ENCODE peak calls at places on chromosome 17, in seven cellular contexts. One of them, this sample, is unnamed.
A peak's percentile ranks its signal among the peaks of the same experiment; 100 is the strongest.

GRCh38 chr17:17770371-17771059 is 66.3 kb downstream of the SREBF1 start:
- DNase-seq in right atrium auricular region: no peak
- DNase-seq in CD4-positive, CD25-positive, alpha-beta regulatory T cell: no peak
- DNase-seq in HCT116: no peak
- DNase-seq in MM.1S: no peak
- DNase-seq in aorta: no peak
- DNase-seq in upper lobe of right lung: no peak
- DNase-seq in this sample: no peak

GRCh38 chr17:78379134-78379497 is 667 bp downstream of the PGS1 start:
- DNase-seq in right atrium auricular region: no peak
- DNase-seq in CD4-positive, CD25-positive, alpha-beta regulatory T cell: no peak
- DNase-seq in HCT116: no peak
- DNase-seq in MM.1S: no peak
- DNase-seq in aorta: no peak
- DNase-seq in upper lobe of right lung: no peak
- DNase-seq in this sample: no peak

GRCh38 chr17:57946798-57947358 is 8.3 kb downstream of the CUEDC1 start:
- DNase-seq in right atrium auricular region: no peak
- DNase-seq in CD4-positive, CD25-positive, alpha-beta regulatory T cell: no peak
- DNase-seq in HCT116: no peak
- DNase-seq in MM.1S: peak; percentile 93
- DNase-seq in aorta: no peak
- DNase-seq in upper lobe of right lung: peak; percentile 77
- DNase-seq in this sample: peak; percentile 4

GRCh38 chr17:44359458-44360143 is 4.1 kb downstream of the FAM171A2 start:
- DNase-seq in right atrium auricular region: no peak
- DNase-seq in CD4-positive, CD25-positive, alpha-beta regulatory T cell: no peak
- DNase-seq in HCT116: no peak
- DNase-seq in MM.1S: no peak
- DNase-seq in aorta: peak; percentile 64
- DNase-seq in upper lobe of right lung: no peak
- DNase-seq in this sample: no peak

GRCh38 chr17:78737332-78737731 is 44.7 kb downstream of the CYTH1 start:
- DNase-seq in right atrium auricular region: no peak
- DNase-seq in CD4-positive, CD25-positive, alpha-beta regulatory T cell: no peak
- DNase-seq in HCT116: no peak
- DNase-seq in MM.1S: peak; percentile 12
- DNase-seq in aorta: no peak
- DNase-seq in upper lobe of right lung: no peak
- DNase-seq in this sample: no peak

GRCh38 chr17:33684714-33685113 is 391.6 kb upstream of the ASIC2 start:
- DNase-seq in right atrium auricular region: no peak
- DNase-seq in CD4-positive, CD25-positive, alpha-beta regulatory T cell: no peak
- DNase-seq in HCT116: no peak
- DNase-seq in MM.1S: no peak
- DNase-seq in aorta: no peak
- DNase-seq in upper lobe of right lung: no peak
- DNase-seq in this sample: no peak

GRCh38 chr17:2075336-2076056 is 20.6 kb downstream of the HIC1 start:
- DNase-seq in right atrium auricular region: no peak
- DNase-seq in CD4-positive, CD25-positive, alpha-beta regulatory T cell: no peak
- DNase-seq in HCT116: no peak
- DNase-seq in MM.1S: no peak
- DNase-seq in aorta: no peak
- DNase-seq in upper lobe of right lung: no peak
- DNase-seq in this sample: no peak

GRCh38 chr17:41486809-41487530 is 2.7 kb downstream of the KRT36 start:
- DNase-seq in right atrium auricular region: no peak
- DNase-seq in CD4-positive, CD25-positive, alpha-beta regulatory T cell: no peak
- DNase-seq in HCT116: no peak
- DNase-seq in MM.1S: peak; percentile 41
- DNase-seq in aorta: peak; percentile 82
- DNase-seq in upper lobe of right lung: peak; percentile 81
- DNase-seq in this sample: no peak

GRCh38 chr17:79413591-79413990 is 197.3 kb downstream of the RBFOX3 start:
- DNase-seq in right atrium auricular region: no peak
- DNase-seq in CD4-positive, CD25-positive, alpha-beta regulatory T cell: no peak
- DNase-seq in HCT116: no peak
- DNase-seq in MM.1S: no peak
- DNase-seq in aorta: no peak
- DNase-seq in upper lobe of right lung: no peak
- DNase-seq in this sample: no peak

GRCh38 chr17:52158450-52159042 is at the start of gene CA10:
- DNase-seq in right atrium auricular region: no peak
- DNase-seq in CD4-positive, CD25-positive, alpha-beta regulatory T cell: no peak
- DNase-seq in HCT116: no peak
- DNase-seq in MM.1S: no peak
- DNase-seq in aorta: peak; percentile 61
- DNase-seq in upper lobe of right lung: no peak
- DNase-seq in this sample: no peak

GRCh38 chr17:64103751-64104364 is 26.1 kb downstream of the ERN1 start:
- DNase-seq in right atrium auricular region: no peak
- DNase-seq in CD4-positive, CD25-positive, alpha-beta regulatory T cell: no peak
- DNase-seq in HCT116: peak; percentile 62
- DNase-seq in MM.1S: peak; percentile 81
- DNase-seq in aorta: no peak
- DNase-seq in upper lobe of right lung: no peak
- DNase-seq in this sample: no peak

GRCh38 chr17:68518063-68518815 is 6.0 kb downstream of the PRKAR1A start:
- DNase-seq in right atrium auricular region: no peak
- DNase-seq in CD4-positive, CD25-positive, alpha-beta regulatory T cell: no peak
- DNase-seq in HCT116: no peak
- DNase-seq in MM.1S: no peak
- DNase-seq in aorta: no peak
- DNase-seq in upper lobe of right lung: no peak
- DNase-seq in this sample: no peak

GRCh38 chr17:58383892-58384462 is 32.0 kb upstream of the SUPT4H1 start:
- DNase-seq in right atrium auricular region: no peak
- DNase-seq in CD4-positive, CD25-positive, alpha-beta regulatory T cell: no peak
- DNase-seq in HCT116: no peak
- DNase-seq in MM.1S: no peak
- DNase-seq in aorta: no peak
- DNase-seq in upper lobe of right lung: no peak
- DNase-seq in this sample: no peak

GRCh38 chr17:79930077-79930785 is 91.0 kb upstream of the CBX4 start:
- DNase-seq in right atrium auricular region: no peak
- DNase-seq in CD4-positive, CD25-positive, alpha-beta regulatory T cell: no peak
- DNase-seq in HCT116: no peak
- DNase-seq in MM.1S: no peak
- DNase-seq in aorta: no peak
- DNase-seq in upper lobe of right lung: no peak
- DNase-seq in this sample: no peak

GRCh38 chr17:64278614-64279013 is 15.6 kb upstream of the TEX2 start:
- DNase-seq in right atrium auricular region: no peak
- DNase-seq in CD4-positive, CD25-positive, alpha-beta regulatory T cell: no peak
- DNase-seq in HCT116: peak; percentile 16
- DNase-seq in MM.1S: no peak
- DNase-seq in aorta: no peak
- DNase-seq in upper lobe of right lung: no peak
- DNase-seq in this sample: no peak

GRCh38 chr17:68089881-68090280 is 54.3 kb downstream of the KPNA2 start:
- DNase-seq in right atrium auricular region: peak; percentile 63
- DNase-seq in CD4-positive, CD25-positive, alpha-beta regulatory T cell: no peak
- DNase-seq in HCT116: peak; percentile 72
- DNase-seq in MM.1S: no peak
- DNase-seq in aorta: no peak
- DNase-seq in upper lobe of right lung: peak; percentile 72
- DNase-seq in this sample: no peak

GRCh38 chr17:48160177-48160967 is 52.8 kb downstream of the SNX11 start:
- DNase-seq in right atrium auricular region: no peak
- DNase-seq in CD4-positive, CD25-positive, alpha-beta regulatory T cell: no peak
- DNase-seq in HCT116: no peak
- DNase-seq in MM.1S: no peak
- DNase-seq in aorta: no peak
- DNase-seq in upper lobe of right lung: no peak
- DNase-seq in this sample: no peak

GRCh38 chr17:14755002-14755401 is 454.1 kb downstream of the HS3ST3B1 start:
- DNase-seq in right atrium auricular region: no peak
- DNase-seq in CD4-positive, CD25-positive, alpha-beta regulatory T cell: no peak
- DNase-seq in HCT116: no peak
- DNase-seq in MM.1S: no peak
- DNase-seq in aorta: no peak
- DNase-seq in upper lobe of right lung: no peak
- DNase-seq in this sample: no peak
- H3K27me3 ChIP-seq in right atrium auricular region: no peaks in the 10 kb centered on the region
- H3K27me3 ChIP-seq in CD4-positive, CD25-positive, alpha-beta regulatory T cell: no peaks in the 10 kb centered on the region
- H3K27me3 ChIP-seq in HCT116: no peaks in the 10 kb centered on the region
- H3K27me3 ChIP-seq in MM.1S: no peaks in the 10 kb centered on the region
- H3K27me3 ChIP-seq in aorta: no peaks in the 10 kb centered on the region
- H3K27me3 ChIP-seq in upper lobe of right lung: no peaks in the 10 kb centered on the region
- H3K27me3 ChIP-seq in this sample: no peaks in the 10 kb centered on the region

GRCh38 chr17:22128723-22129122 is 436.4 kb downstream of the KCNJ18 start:
- DNase-seq in right atrium auricular region: no peak
- DNase-seq in CD4-positive, CD25-positive, alpha-beta regulatory T cell: no peak
- DNase-seq in HCT116: no peak
- DNase-seq in MM.1S: peak; percentile 18
- DNase-seq in aorta: no peak
- DNase-seq in upper lobe of right lung: no peak
- DNase-seq in this sample: no peak
- H3K9me3 ChIP-seq in right atrium auricular region: no peaks in the 10 kb centered on the region
- H3K9me3 ChIP-seq in CD4-positive, CD25-positive, alpha-beta regulatory T cell: peaks cover 17% of the 10 kb centered on the region
- H3K9me3 ChIP-seq in HCT116: peaks cover 49% of the 10 kb centered on the region
- H3K9me3 ChIP-seq in MM.1S: no peaks in the 10 kb centered on the region
- H3K9me3 ChIP-seq in aorta: no peaks in the 10 kb centered on the region
- H3K9me3 ChIP-seq in upper lobe of right lung: no peaks in the 10 kb centered on the region
- H3K9me3 ChIP-seq in this sample: peaks cover 12% of the 10 kb centered on the region

GRCh38 chr17:74135391-74136167 is 67.9 kb upstream of the RPL38 start:
- DNase-seq in right atrium auricular region: no peak
- DNase-seq in CD4-positive, CD25-positive, alpha-beta regulatory T cell: no peak
- DNase-seq in HCT116: no peak
- DNase-seq in MM.1S: no peak
- DNase-seq in aorta: no peak
- DNase-seq in upper lobe of right lung: peak; percentile 38
- DNase-seq in this sample: no peak

GRCh38 chr17:74137416-74137815 is 66.1 kb upstream of the RPL38 start:
- DNase-seq in right atrium auricular region: no peak
- DNase-seq in CD4-positive, CD25-positive, alpha-beta regulatory T cell: no peak
- DNase-seq in HCT116: no peak
- DNase-seq in MM.1S: no peak
- DNase-seq in aorta: no peak
- DNase-seq in upper lobe of right lung: no peak
- DNase-seq in this sample: no peak

GRCh38 chr17:74132354-74132753 is 71.1 kb upstream of the RPL38 start:
- DNase-seq in right atrium auricular region: no peak
- DNase-seq in CD4-positive, CD25-positive, alpha-beta regulatory T cell: no peak
- DNase-seq in HCT116: no peak
- DNase-seq in MM.1S: peak; percentile 12
- DNase-seq in aorta: no peak
- DNase-seq in upper lobe of right lung: peak; percentile 3
- DNase-seq in this sample: no peak

GRCh38 chr17:74133726-74134125 is 69.8 kb upstream of the RPL38 start:
- DNase-seq in right atrium auricular region: no peak
- DNase-seq in CD4-positive, CD25-positive, alpha-beta regulatory T cell: no peak
- DNase-seq in HCT116: no peak
- DNase-seq in MM.1S: no peak
- DNase-seq in aorta: no peak
- DNase-seq in upper lobe of right lung: peak; percentile 29
- DNase-seq in this sample: no peak

GRCh38 chr17:74134991-74135390 is 68.5 kb upstream of the RPL38 start:
- DNase-seq in right atrium auricular region: no peak
- DNase-seq in CD4-positive, CD25-positive, alpha-beta regulatory T cell: no peak
- DNase-seq in HCT116: no peak
- DNase-seq in MM.1S: no peak
- DNase-seq in aorta: no peak
- DNase-seq in upper lobe of right lung: no peak
- DNase-seq in this sample: no peak
- H3K27me3 ChIP-seq in right atrium auricular region: no peaks in the 10 kb centered on the region
- H3K27me3 ChIP-seq in CD4-positive, CD25-positive, alpha-beta regulatory T cell: peaks cover 8% of the 10 kb centered on the region
- H3K27me3 ChIP-seq in HCT116: peaks cover 27% of the 10 kb centered on the region
- H3K27me3 ChIP-seq in MM.1S: peaks cover 83% of the 10 kb centered on the region
- H3K27me3 ChIP-seq in aorta: no peaks in the 10 kb centered on the region
- H3K27me3 ChIP-seq in upper lobe of right lung: peaks cover 16% of the 10 kb centered on the region
- H3K27me3 ChIP-seq in this sample: peaks cover 10% of the 10 kb centered on the region

GRCh38 chr17:11391134-11391533 is 150.1 kb downstream of the SHISA6 start:
- DNase-seq in right atrium auricular region: no peak
- DNase-seq in CD4-positive, CD25-positive, alpha-beta regulatory T cell: no peak
- DNase-seq in HCT116: no peak
- DNase-seq in MM.1S: no peak
- DNase-seq in aorta: no peak
- DNase-seq in upper lobe of right lung: no peak
- DNase-seq in this sample: no peak
- H3K9me3 ChIP-seq in right atrium auricular region: no peaks in the 10 kb centered on the region
- H3K9me3 ChIP-seq in CD4-positive, CD25-positive, alpha-beta regulatory T cell: no peaks in the 10 kb centered on the region
- H3K9me3 ChIP-seq in HCT116: no peaks in the 10 kb centered on the region
- H3K9me3 ChIP-seq in MM.1S: no peaks in the 10 kb centered on the region
- H3K9me3 ChIP-seq in aorta: peaks cover 1% of the 10 kb centered on the region
- H3K9me3 ChIP-seq in upper lobe of right lung: no peaks in the 10 kb centered on the region
- H3K9me3 ChIP-seq in this sample: peaks cover 7% of the 10 kb centered on the region

GRCh38 chr17:55263565-55264272 is 1.0 kb upstream of the HLF start:
- DNase-seq in right atrium auricular region: no peak
- DNase-seq in CD4-positive, CD25-positive, alpha-beta regulatory T cell: no peak
- DNase-seq in HCT116: no peak
- DNase-seq in MM.1S: no peak
- DNase-seq in aorta: no peak
- DNase-seq in upper lobe of right lung: no peak
- DNase-seq in this sample: no peak

GRCh38 chr17:55264273-55264639 is 504 bp upstream of the HLF start:
- DNase-seq in right atrium auricular region: no peak
- DNase-seq in CD4-positive, CD25-positive, alpha-beta regulatory T cell: no peak
- DNase-seq in HCT116: no peak
- DNase-seq in MM.1S: no peak
- DNase-seq in aorta: no peak
- DNase-seq in upper lobe of right lung: no peak
- DNase-seq in this sample: no peak

GRCh38 chr17:55258578-55259135 is 6.1 kb upstream of the HLF start:
- DNase-seq in right atrium auricular region: no peak
- DNase-seq in CD4-positive, CD25-positive, alpha-beta regulatory T cell: no peak
- DNase-seq in HCT116: no peak
- DNase-seq in MM.1S: no peak
- DNase-seq in aorta: no peak
- DNase-seq in upper lobe of right lung: no peak
- DNase-seq in this sample: no peak

GRCh38 chr17:55261311-55261710 is 3.4 kb upstream of the HLF start:
- DNase-seq in right atrium auricular region: no peak
- DNase-seq in CD4-positive, CD25-positive, alpha-beta regulatory T cell: no peak
- DNase-seq in HCT116: no peak
- DNase-seq in MM.1S: no peak
- DNase-seq in aorta: no peak
- DNase-seq in upper lobe of right lung: no peak
- DNase-seq in this sample: no peak

GRCh38 chr17:55259684-55260111 is 5.1 kb upstream of the HLF start:
- DNase-seq in right atrium auricular region: no peak
- DNase-seq in CD4-positive, CD25-positive, alpha-beta regulatory T cell: no peak
- DNase-seq in HCT116: no peak
- DNase-seq in MM.1S: no peak
- DNase-seq in aorta: no peak
- DNase-seq in upper lobe of right lung: no peak
- DNase-seq in this sample: no peak
- H3K27me3 ChIP-seq in right atrium auricular region: no peaks in the 10 kb centered on the region
- H3K27me3 ChIP-seq in CD4-positive, CD25-positive, alpha-beta regulatory T cell: peaks cover 43% of the 10 kb centered on the region
- H3K27me3 ChIP-seq in HCT116: no peaks in the 10 kb centered on the region
- H3K27me3 ChIP-seq in MM.1S: peaks cover 13% of the 10 kb centered on the region
- H3K27me3 ChIP-seq in aorta: no peaks in the 10 kb centered on the region
- H3K27me3 ChIP-seq in upper lobe of right lung: peaks cover 23% of the 10 kb centered on the region
- H3K27me3 ChIP-seq in this sample: peaks cover 42% of the 10 kb centered on the region

This sample was measured in CD4-positive, alpha-beta T cell.